ENCODE peak calls at places on chromosomes 2 and 18, in four cellular contexts. One of them, this sample, is unnamed.

GRCh38 chr18:23307567-23308295 is 145.4 kb upstream of the RIOK3 start:
- DNase-seq in GM12878: peak; percentile 39
- DNase-seq in HepG2: no peak
- DNase-seq in H1: no peak
- DNase-seq in this sample: no peak

GRCh38 chr18:45449761-45450227 is 165.5 kb upstream of the SLC14A2 start:
- DNase-seq in GM12878: no peak
- DNase-seq in HepG2: no peak
- DNase-seq in H1: no peak
- DNase-seq in this sample: peak; percentile 39

GRCh38 chr18:73487956-73488355 is 620.2 kb upstream of the NETO1 start:
- DNase-seq in GM12878: no peak
- DNase-seq in HepG2: no peak
- DNase-seq in H1: no peak
- DNase-seq in this sample: no peak

GRCh38 chr2:196200557-196200956 is 29.2 kb upstream of the STK17B start:
- DNase-seq in GM12878: peak; percentile 83
- DNase-seq in HepG2: no peak
- DNase-seq in H1: no peak
- DNase-seq in this sample: no peak

GRCh38 chr18:10142496-10143160 is 228.8 kb downstream of the VAPA start:
- DNase-seq in GM12878: no peak
- DNase-seq in HepG2: no peak
- DNase-seq in H1: no peak
- DNase-seq in this sample: no peak

GRCh38 chr2:176614049-176614448 is 344.8 kb downstream of the MTX2 start:
- DNase-seq in GM12878: no peak
- DNase-seq in HepG2: no peak
- DNase-seq in H1: no peak
- DNase-seq in this sample: no peak

GRCh38 chr2:216490061-216490460 is 8.6 kb upstream of the RPL37A start:
- DNase-seq in GM12878: no peak
- DNase-seq in HepG2: no peak
- DNase-seq in H1: no peak
- DNase-seq in this sample: no peak

GRCh38 chr2:226636586-226636985 is 163.0 kb downstream of the IRS1 start:
- DNase-seq in GM12878: no peak
- DNase-seq in HepG2: no peak
- DNase-seq in H1: no peak
- DNase-seq in this sample: no peak

GRCh38 chr2:20618468-20618885 is 32.4 kb downstream of the HS1BP3 start:
- DNase-seq in GM12878: no peak
- DNase-seq in HepG2: no peak
- DNase-seq in H1: no peak
- DNase-seq in this sample: no peak

GRCh38 chr18:3492166-3492565 is 42.2 kb downstream of the TGIF1 start:
- DNase-seq in GM12878: no peak
- DNase-seq in HepG2: no peak
- DNase-seq in H1: no peak
- DNase-seq in this sample: no peak

GRCh38 chr2:200772620-200773019 is 39.1 kb upstream of the BZW1 start:
- DNase-seq in GM12878: no peak
- DNase-seq in HepG2: no peak
- DNase-seq in H1: no peak
- DNase-seq in this sample: no peak

GRCh38 chr2:182186132-182186735 is 200.6 kb downstream of the PPP1R1C start:
- DNase-seq in GM12878: no peak
- DNase-seq in HepG2: peak; percentile 31
- DNase-seq in H1: no peak
- DNase-seq in this sample: peak; percentile 8

GRCh38 chr2:224202466-224202865 is 163.4 kb upstream of the SERPINE2 start:
- DNase-seq in GM12878: no peak
- DNase-seq in HepG2: no peak
- DNase-seq in H1: no peak
- DNase-seq in this sample: no peak

GRCh38 chr2:129277611-129278010 is 701.9 kb upstream of the RAB6C start:
- DNase-seq in GM12878: no peak
- DNase-seq in HepG2: no peak
- DNase-seq in H1: no peak
- DNase-seq in this sample: no peak

GRCh38 chr18:45505497-45506206 is 109.6 kb upstream of the SLC14A2 start:
- DNase-seq in GM12878: no peak
- DNase-seq in HepG2: no peak
- DNase-seq in H1: no peak
- DNase-seq in this sample: no peak

GRCh38 chr2:88283886-88284511 is 113.9 kb downstream of the THNSL2 start:
- DNase-seq in GM12878: no peak
- DNase-seq in HepG2: no peak
- DNase-seq in H1: no peak
- DNase-seq in this sample: no peak

GRCh38 chr18:9869713-9870430 is 15.9 kb upstream of the TXNDC2 start:
- DNase-seq in GM12878: peak; percentile 30
- DNase-seq in HepG2: peak; percentile 95
- DNase-seq in H1: no peak
- DNase-seq in this sample: peak; percentile 25

GRCh38 chr2:10821291-10821690 is 8.7 kb upstream of the PDIA6 start:
- DNase-seq in GM12878: no peak
- DNase-seq in HepG2: no peak
- DNase-seq in H1: no peak
- DNase-seq in this sample: no peak

GRCh38 chr2:238634701-238635402 is 208.1 kb downstream of the ASB1 start:
- DNase-seq in GM12878: no peak
- DNase-seq in HepG2: no peak
- DNase-seq in H1: no peak
- DNase-seq in this sample: no peak

GRCh38 chr2:212538156-212539144 is at the start of gene ERBB4:
- DNase-seq in GM12878: no peak
- DNase-seq in HepG2: no peak
- DNase-seq in H1: no peak
- DNase-seq in this sample: peak; percentile 51

GRCh38 chr2:181667234-181667633 is 10.3 kb upstream of the CERKL start:
- DNase-seq in GM12878: no peak
- DNase-seq in HepG2: no peak
- DNase-seq in H1: no peak
- DNase-seq in this sample: no peak

GRCh38 chr18:2589345-2590060 is 18.1 kb downstream of the NDC80 start:
- DNase-seq in GM12878: no peak
- DNase-seq in HepG2: peak; percentile 78
- DNase-seq in H1: no peak
- DNase-seq in this sample: no peak

GRCh38 chr18:68797901-68798300 is at the start of gene CCDC102B:
- DNase-seq in GM12878: no peak
- DNase-seq in HepG2: no peak
- DNase-seq in H1: no peak
- DNase-seq in this sample: peak; percentile 4

GRCh38 chr2:126655066-126655465 is 892 bp upstream of the GYPC start:
- DNase-seq in GM12878: no peak
- DNase-seq in HepG2: no peak
- DNase-seq in H1: no peak
- DNase-seq in this sample: peak; percentile 2

GRCh38 chr2:224221455-224221913 is 180.4 kb downstream of the FAM124B start:
- DNase-seq in GM12878: no peak
- DNase-seq in HepG2: no peak
- DNase-seq in H1: peak; percentile 61
- DNase-seq in this sample: no peak

GRCh38 chr2:54106631-54107454 is 8.6 kb upstream of the ACYP2 start:
- DNase-seq in GM12878: no peak
- DNase-seq in HepG2: peak; percentile 73
- DNase-seq in H1: no peak
- DNase-seq in this sample: peak; percentile 59

GRCh38 chr2:159138642-159139182 is 147.8 kb downstream of the WDSUB1 start:
- DNase-seq in GM12878: no peak
- DNase-seq in HepG2: no peak
- DNase-seq in H1: no peak
- DNase-seq in this sample: no peak

GRCh38 chr2:159137511-159138101 is 148.9 kb downstream of the WDSUB1 start:
- DNase-seq in GM12878: no peak
- DNase-seq in HepG2: no peak
- DNase-seq in H1: no peak
- DNase-seq in this sample: no peak

GRCh38 chr2:159139216-159139933 is 147.1 kb downstream of the WDSUB1 start:
- DNase-seq in GM12878: no peak
- DNase-seq in HepG2: no peak
- DNase-seq in H1: no peak
- DNase-seq in this sample: no peak

GRCh38 chr2:159136405-159136804 is 150.1 kb downstream of the WDSUB1 start:
- DNase-seq in GM12878: no peak
- DNase-seq in HepG2: no peak
- DNase-seq in H1: no peak
- DNase-seq in this sample: no peak

DNA sequence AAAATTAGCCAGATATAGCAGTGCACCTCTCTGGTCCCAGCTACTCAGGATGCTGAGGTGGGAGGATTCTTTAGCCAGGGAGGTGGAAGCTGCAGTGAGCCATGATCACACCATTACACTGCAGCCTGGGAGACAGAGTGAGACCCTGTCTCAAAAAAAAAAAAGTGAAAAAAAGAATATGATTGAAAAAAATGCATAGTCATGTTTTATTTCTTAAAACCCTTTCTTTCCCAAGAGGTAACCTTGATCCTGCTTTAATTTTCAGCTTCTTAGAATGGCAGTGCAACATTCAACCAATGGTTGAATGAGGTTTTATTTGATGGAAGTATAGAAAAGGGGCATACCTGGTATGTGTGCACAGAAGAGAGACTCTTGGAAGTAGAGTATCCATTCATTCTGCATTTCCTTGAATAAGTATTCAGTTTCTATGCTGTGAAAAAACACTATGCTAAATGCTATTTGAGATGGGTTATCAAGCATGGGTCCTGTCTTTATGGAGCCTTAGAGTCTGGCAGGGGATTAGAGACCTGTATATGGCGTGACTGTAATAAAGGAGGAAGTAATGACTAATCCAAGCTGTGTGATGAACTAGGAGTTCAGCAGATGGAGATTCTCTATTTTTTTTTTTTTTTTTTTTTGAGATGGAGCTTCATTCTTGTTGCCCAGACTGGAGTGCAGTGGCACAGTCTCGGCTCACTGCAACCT is 146.3 kb downstream of the WDSUB1 start:
- DNase-seq in GM12878: no peak
- DNase-seq in HepG2: no peak
- DNase-seq in H1: no peak
- DNase-seq in this sample: no peak
- H3K27ac ChIP-seq in GM12878: no peak overlapping the region
- H3K27ac ChIP-seq in HepG2: no peak overlapping the region
- H3K27ac ChIP-seq in H1: no peak overlapping the region
- H3K27ac ChIP-seq in this sample: peak overlapping the region; percentile 97

DNA sequence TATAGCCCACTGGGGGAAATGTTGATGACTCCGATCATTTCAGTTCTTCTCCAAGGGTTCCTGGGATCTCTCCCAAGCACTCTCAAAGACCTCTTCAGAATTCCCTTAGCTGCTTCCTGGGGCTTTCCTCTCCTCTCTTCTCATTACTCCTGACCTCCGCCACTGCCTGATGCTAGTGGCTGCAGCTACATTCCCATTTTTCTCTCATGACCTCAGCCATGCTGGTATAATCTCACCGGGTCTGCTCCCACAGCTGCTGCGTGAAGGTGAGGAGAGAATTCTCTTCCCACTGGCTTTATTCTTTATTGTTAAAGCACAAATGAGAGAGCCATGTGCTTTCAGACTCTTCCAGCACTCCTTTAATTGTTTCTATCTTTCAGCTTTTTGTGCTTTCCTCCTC is 312.0 kb upstream of the ETAA1 start:
- DNase-seq in GM12878: no peak
- DNase-seq in HepG2: no peak
- DNase-seq in H1: no peak
- DNase-seq in this sample: no peak
- TF ChIP-seq TCF12 in GM12878: no peak
- TF ChIP-seq TCF12 in HepG2: no peak
- TF ChIP-seq TCF12 in H1: no peak
- TF ChIP-seq TCF12 in this sample: no peak

GRCh38 chr2:142875642-142876041 is 1.8 kb upstream of the KYNU start:
- DNase-seq in GM12878: no peak
- DNase-seq in HepG2: no peak
- DNase-seq in H1: no peak
- DNase-seq in this sample: no peak
- H3K27ac ChIP-seq in GM12878: no peak overlapping the region
- H3K27ac ChIP-seq in HepG2: peak overlapping the region; percentile 57
- H3K27ac ChIP-seq in H1: no peak overlapping the region
- H3K27ac ChIP-seq in this sample: no peak overlapping the region

DNA sequence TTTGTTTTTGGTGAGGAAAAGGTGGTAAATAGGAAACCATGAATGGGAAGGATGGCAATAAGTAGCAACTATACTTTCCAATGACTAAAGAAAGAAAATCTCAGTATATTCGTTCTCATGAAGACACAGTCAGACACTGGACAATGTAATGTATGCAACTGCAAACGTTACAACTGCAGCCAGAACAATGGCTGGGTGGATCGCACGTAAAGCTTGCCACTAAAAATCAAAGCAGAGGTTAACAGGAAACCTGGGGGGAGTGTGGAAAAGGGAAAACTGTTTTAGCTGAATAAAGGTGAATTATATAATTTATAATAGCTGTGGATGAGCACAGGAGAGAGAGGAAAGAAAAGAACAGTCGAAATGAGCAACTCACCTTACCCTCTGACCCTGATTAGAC is 33.3 kb downstream of the NEMP2 start:
- DNase-seq in GM12878: no peak
- DNase-seq in HepG2: no peak
- DNase-seq in H1: no peak
- DNase-seq in this sample: no peak
- TF ChIP-seq TCF12 in GM12878: no peak
- TF ChIP-seq TCF12 in HepG2: no peak
- TF ChIP-seq TCF12 in H1: no peak
- TF ChIP-seq TCF12 in this sample: no peak

GRCh38 chr2:218734190-218734975 is 23.7 kb downstream of the TTLL4 start:
- DNase-seq in GM12878: no peak
- DNase-seq in HepG2: peak; percentile 50
- DNase-seq in H1: no peak
- DNase-seq in this sample: no peak
- H3K27ac ChIP-seq in GM12878: peak overlapping the region; percentile 72
- H3K27ac ChIP-seq in HepG2: peak overlapping the region; percentile 76
- H3K27ac ChIP-seq in H1: no peak overlapping the region
- H3K27ac ChIP-seq in this sample: no peak overlapping the region

This sample was measured in SK-N-SH.